ENCODE peak calls at places on chromosome 4, in eight cellular contexts. Z is endodermal cell, B is colonic mucosa, M is left lung, V is PC-3, T is lower lobe of right lung, A is astrocyte of the spinal cord, C is cardiac fibroblast. L is an unnamed sample.

GRCh38 chr4:151921371-151921770 is 160.6 kb upstream of the GATB start:
- DNase-seq in V (peak), Z (no peak), M (no peak), C (peak), A (peak), B (no peak), T (no peak), L (no peak)

GRCh38 chr4:17662694-17663093 is 48.3 kb downstream of the MED28 start:
- DNase-seq in C (peak), V (peak), A (peak), M (no peak), B (no peak), Z (no peak), T (no peak), L (peak)

GRCh38 chr4:2818351-2818939 is 25.2 kb upstream of the ADD1 start:
- DNase-seq in V (no peak), B (no peak), Z (peak), T (no peak), A (no peak), C (no peak), M (peak), L (no peak)

GRCh38 chr4:91171217-91171616 is 1044.0 kb downstream of the CCSER1 start:
- DNase-seq in C (no peak), A (peak), M (no peak), V (peak), B (no peak), Z (no peak), T (no peak), L (peak)

GRCh38 chr4:140533951-140534480 is 10.0 kb downstream of the ELMOD2 start:
- DNase-seq in V (no peak), C (peak), M (no peak), A (peak), B (no peak), Z (no peak), T (no peak), L (peak)

GRCh38 chr4:17188035-17188967 is 289.9 kb upstream of the LDB2 start:
- DNase-seq in B (no peak), Z (no peak), M (no peak), V (no peak), C (no peak), A (no peak), T (no peak), L (no peak)

GRCh38 chr4:48913346-48913745 is 6.8 kb upstream of the OCIAD2 start:
- DNase-seq in B (no peak), Z (no peak), V (peak), M (no peak), C (peak), A (peak), T (no peak), L (peak)

GRCh38 chr4:2961411-2962098 is 1.7 kb downstream of the NOP14 start:
- DNase-seq in T (no peak), C (no peak), Z (peak), V (no peak), M (no peak), B (peak), A (no peak), L (no peak)

GRCh38 chr4:31148990-31149389 is 428.8 kb downstream of the PCDH7 start:
- DNase-seq in V (no peak), M (no peak), T (no peak), B (no peak), A (no peak), Z (no peak), C (no peak), L (no peak)

GRCh38 chr4:128390475-128390996 is 102.9 kb upstream of the PGRMC2 start:
- DNase-seq in B (no peak), A (no peak), Z (no peak), M (no peak), T (no peak), V (no peak), C (no peak), L (no peak)

GRCh38 chr4:24921491-24921890 is 8.6 kb upstream of the CCDC149 start:
- DNase-seq in T (no peak), Z (no peak), A (no peak), C (no peak), M (no peak), V (no peak), B (no peak), L (no peak)

GRCh38 chr4:1019320-1019719 is 7.9 kb downstream of the FGFRL1 start:
- DNase-seq in B (no peak), T (no peak), A (no peak), Z (no peak), C (no peak), V (no peak), M (no peak), L (no peak)

GRCh38 chr4:2731907-2732314 is 24.2 kb downstream of the TNIP2 start:
- DNase-seq in A (no peak), Z (no peak), C (no peak), M (peak), V (no peak), B (no peak), T (no peak), L (no peak)

GRCh38 chr4:2363056-2363719 is 55.3 kb downstream of the ZFYVE28 start:
- DNase-seq in V (no peak), C (no peak), Z (peak), A (no peak), M (peak), B (no peak), T (peak), L (no peak)

GRCh38 chr4:166460769-166461550 is 587.9 kb downstream of the TLL1 start:
- DNase-seq in Z (no peak), V (peak), T (no peak), M (no peak), A (peak), B (no peak), C (peak), L (peak)

GRCh38 chr4:146585761-146586333 is 52.8 kb upstream of the POU4F2 start:
- DNase-seq in M (no peak), Z (no peak), C (peak), V (no peak), A (peak), B (no peak), T (no peak), L (peak)

DNA sequence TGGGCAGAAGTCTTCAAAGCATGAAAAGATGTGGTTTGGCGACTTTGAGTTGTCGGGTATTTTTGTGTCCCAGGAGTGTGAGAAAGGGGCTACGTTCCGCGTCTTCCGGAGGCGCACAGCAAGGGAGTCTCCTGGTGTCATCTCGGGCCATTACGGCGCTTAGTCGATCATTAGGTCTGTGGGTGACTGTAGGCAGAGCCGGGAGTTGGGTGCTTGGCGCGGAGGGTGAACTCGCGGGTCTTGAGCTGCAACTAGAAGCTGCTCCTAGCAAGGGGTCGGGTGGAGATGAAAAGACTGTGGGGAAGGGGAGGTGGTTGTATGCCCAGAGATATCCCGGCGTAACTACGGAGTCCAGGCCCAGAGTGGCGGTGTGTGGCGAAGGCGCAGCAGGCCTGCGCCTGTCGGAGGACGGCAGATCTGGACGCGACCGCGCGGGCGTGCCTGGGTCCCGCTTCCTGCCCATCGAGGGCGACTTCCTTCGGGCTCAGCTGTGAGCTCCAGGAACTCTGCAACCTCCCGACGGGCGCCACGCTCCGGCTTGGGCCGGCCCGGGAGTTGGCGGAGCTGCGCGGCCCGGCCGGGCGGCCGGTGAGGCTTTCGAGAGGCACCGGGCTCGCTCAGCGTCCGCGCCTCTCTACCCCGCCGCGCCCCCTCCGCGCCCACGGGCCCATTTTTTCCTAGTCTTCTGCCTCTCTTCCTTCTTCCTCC is 2.7 kb upstream of the NKX3-2 start:
- DNase-seq in A (no peak), V (no peak), M (peak), B (peak), Z (peak), T (no peak), C (no peak), L (no peak)
- H3K4me3 ChIP-seq in A (peak), V (peak), M (no peak), B (peak), Z (peak), T (peak), C (no peak), L (no peak)

DNA sequence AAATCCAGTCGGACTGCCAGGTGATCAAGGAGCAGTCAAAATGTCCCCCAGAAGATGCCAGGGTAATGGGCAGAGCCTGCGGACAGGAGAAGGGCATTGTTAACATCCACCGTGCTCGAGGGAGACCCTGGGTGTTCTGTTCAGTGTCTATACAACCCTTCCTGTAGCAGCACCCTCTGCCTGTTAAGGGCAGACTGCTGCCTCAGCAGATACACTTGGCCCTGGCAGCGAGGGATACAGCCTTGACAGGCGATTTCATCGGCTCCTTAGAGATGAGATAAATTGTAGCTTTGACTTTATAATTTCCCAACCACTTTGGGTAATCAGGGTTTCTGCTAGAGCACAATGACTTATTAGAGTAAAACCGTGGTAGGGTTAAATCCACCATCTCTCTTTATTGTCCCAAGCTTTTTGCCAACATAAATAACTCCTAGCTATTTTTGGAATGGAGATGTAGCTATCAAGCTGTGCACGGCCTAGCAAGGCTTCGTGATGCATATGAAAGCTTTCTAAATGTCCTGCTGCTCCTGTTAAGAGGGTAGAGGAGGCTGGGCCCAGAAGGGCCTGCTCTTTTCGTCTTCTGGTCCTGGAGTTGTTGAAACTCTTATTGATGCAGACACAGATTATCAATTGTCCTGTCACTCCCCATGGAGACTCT is 195.9 kb downstream of the CPEB2 start:
- DNase-seq in A (peak), Z (peak), V (no peak), B (no peak), M (no peak), T (no peak), C (peak), L (no peak)
- TF ChIP-seq CTCF in A (no peak), Z (peak), V (no peak), B (no peak), M (no peak), T (no peak), C (no peak), L (no peak)

GRCh38 chr4:121061861-121062260 is 10.5 kb downstream of the NDNF start:
- DNase-seq in M (no peak), C (no peak), V (no peak), Z (no peak), A (no peak), B (no peak), T (no peak), L (no peak)
- H3K4me3 ChIP-seq in M (no peak), C (no peak), V (no peak), Z (no peak), A (no peak), B (no peak), T (peak), L (no peak)

GRCh38 chr4:7928711-7929505 is 10.8 kb downstream of the AFAP1 start:
- DNase-seq in A (no peak), B (no peak), M (no peak), V (no peak), Z (no peak), C (peak), T (no peak), L (no peak)
- TF ChIP-seq CTCF in A (peak), B (no peak), M (no peak), V (peak), Z (peak), C (peak), T (peak), L (peak)

GRCh38 chr4:113759696-113760093 is 1.8 kb downstream of the CAMK2D start:
- DNase-seq in M (no peak), V (no peak), A (peak), T (no peak), Z (no peak), B (no peak), C (peak), L (peak)
- H3K4me3 ChIP-seq in M (peak), V (peak), A (peak), T (peak), Z (peak), B (peak), C (peak), L (peak)

GRCh38 chr4:118867311-118868067 is 21.2 kb upstream of the SYNPO2 start:
- DNase-seq in T (no peak), M (no peak), Z (no peak), B (no peak), C (peak), V (no peak), A (peak), L (peak)

GRCh38 chr4:118869808-118870342 is 18.8 kb upstream of the SYNPO2 start:
- DNase-seq in B (no peak), C (peak), M (no peak), A (peak), V (no peak), Z (no peak), T (no peak), L (peak)

GRCh38 chr4:118865091-118865708 is 23.5 kb upstream of the SYNPO2 start:
- DNase-seq in M (no peak), A (peak), V (peak), B (peak), C (peak), T (no peak), Z (peak), L (peak)
- TF ChIP-seq CTCF in M (peak), A (peak), V (peak), B (peak), C (peak), T (peak), Z (peak), L (peak)

DNA sequence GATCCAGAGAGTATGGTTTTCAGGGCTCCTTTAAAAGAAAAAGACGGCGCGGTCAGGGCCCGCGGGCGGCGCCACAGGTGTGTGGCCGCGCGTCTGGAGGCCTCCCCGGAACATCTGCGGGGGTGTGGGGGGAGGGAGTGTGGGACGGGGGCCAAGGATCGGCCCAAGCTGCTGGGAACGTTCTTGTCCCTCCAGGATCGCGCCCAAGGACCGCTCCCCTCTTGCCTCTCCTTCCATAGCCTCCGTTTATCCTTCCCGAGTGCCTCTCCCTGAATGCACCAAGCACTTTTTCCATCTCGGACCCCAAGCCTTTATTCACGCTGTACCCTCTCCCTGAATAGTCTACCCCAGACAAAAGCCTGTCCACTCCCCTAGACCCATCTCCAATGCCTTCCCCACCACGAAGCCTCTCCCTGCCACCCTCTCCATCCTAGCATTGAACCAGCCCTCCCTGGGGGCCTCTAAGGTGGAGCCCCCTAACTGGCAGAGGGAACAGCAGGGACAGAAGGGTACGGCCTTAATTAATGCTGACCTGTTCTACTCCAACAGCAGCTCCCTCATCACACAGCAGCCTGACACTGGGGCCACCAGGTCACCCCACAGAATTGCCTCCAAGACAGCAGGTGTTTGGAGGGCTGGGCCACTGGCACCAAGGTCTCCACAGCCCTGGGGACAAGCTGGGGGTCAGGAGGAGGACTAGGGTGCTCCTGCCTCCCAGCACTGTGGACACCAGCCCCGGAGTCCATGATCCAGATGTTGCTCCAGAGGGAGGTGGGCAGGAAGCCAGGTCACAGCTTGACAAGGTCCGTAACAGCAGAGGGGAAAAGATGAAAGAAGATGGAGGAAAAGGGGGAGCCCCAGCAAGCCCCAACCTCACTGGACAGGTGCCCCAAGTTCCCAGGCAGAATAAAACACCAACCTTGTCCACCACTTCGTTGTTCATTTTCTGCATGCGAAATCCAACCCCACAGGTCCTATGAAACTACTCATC is 3.9 kb downstream of the CRMP1 start:
- DNase-seq in Z (peak), M (no peak), B (no peak), V (no peak), A (no peak), T (no peak), C (no peak), L (no peak)
- H3K4me3 ChIP-seq in Z (peak), M (no peak), B (no peak), V (no peak), A (no peak), T (peak), C (no peak), L (no peak)

GRCh38 chr4:18698119-18698883 is 676.7 kb upstream of the LCORL start:
- DNase-seq in B (no peak), T (no peak), M (no peak), Z (no peak), A (no peak), V (no peak), C (no peak), L (no peak)
- TF ChIP-seq CTCF in B (no peak), T (no peak), M (no peak), Z (no peak), A (no peak), V (no peak), C (no peak), L (no peak)

GRCh38 chr4:112031712-112032328 is 113.4 kb upstream of the FAM241A start:
- DNase-seq in B (peak), A (peak), M (no peak), V (peak), T (no peak), Z (peak), C (peak), L (peak)

GRCh38 chr4:112029642-112030235 is 115.5 kb upstream of the FAM241A start:
- DNase-seq in V (no peak), B (no peak), C (no peak), A (no peak), Z (no peak), M (no peak), T (no peak), L (no peak)
- H3K4me3 ChIP-seq in V (no peak), B (no peak), C (no peak), A (no peak), Z (no peak), M (no peak), T (no peak), L (no peak)

GRCh38 chr4:4680758-4681157 is 138.9 kb upstream of the STX18 start:
- DNase-seq in M (no peak), A (no peak), Z (no peak), B (no peak), T (no peak), V (no peak), C (no peak), L (no peak)

GRCh38 chr4:4675051-4675581 is 133.3 kb upstream of the STX18 start:
- DNase-seq in M (no peak), V (no peak), Z (no peak), T (no peak), A (no peak), B (no peak), C (no peak), L (no peak)

GRCh38 chr4:4680243-4680642 is 138.4 kb upstream of the STX18 start:
- DNase-seq in T (no peak), M (no peak), A (no peak), B (no peak), Z (no peak), V (no peak), C (no peak), L (no peak)

GRCh38 chr4:4675636-4676035 is 133.8 kb upstream of the STX18 start:
- DNase-seq in V (no peak), Z (no peak), C (no peak), T (no peak), B (no peak), A (no peak), M (no peak), L (no peak)

DNA sequence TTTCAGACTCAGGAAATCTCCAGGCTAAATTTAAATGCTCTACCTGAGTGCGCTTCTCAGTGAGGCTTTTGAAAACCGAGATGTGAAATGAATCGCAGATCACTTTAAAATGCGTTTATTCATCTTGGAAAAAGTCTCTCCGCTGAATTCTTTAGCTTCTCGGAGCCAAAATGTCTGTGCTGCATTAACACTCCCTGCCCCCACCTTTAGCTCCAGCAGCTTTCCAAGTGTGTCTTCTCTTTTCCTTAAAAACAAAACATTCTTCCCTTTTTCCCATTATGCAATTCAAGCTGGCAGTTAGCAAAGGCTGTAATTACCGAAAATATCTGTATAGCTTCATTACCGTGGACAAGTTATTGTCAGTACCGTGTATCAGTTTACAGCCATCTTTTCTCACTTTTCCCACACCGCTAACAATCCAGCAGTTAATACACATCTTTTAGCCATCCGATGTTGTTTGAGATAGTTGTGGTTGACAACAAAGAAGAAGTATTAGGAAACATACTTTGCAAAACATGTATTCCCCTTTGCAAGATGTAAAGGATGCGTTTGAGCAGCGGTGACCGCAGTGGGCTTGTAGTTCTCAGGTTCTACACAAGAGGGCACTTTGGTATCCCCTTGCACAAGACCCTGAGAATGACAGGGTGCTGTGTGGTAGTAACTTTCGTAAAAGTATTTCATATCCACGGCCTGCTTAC is 136.1 kb upstream of the STX18 start:
- DNase-seq in A (peak), T (no peak), C (peak), M (no peak), V (no peak), Z (peak), B (no peak), L (peak)
- TF ChIP-seq CTCF in A (peak), T (peak), C (peak), M (peak), V (peak), Z (peak), B (peak), L (peak)